ENCODE peak calls at places on chromosome 21, in five cellular contexts. One of them, this sample, is unnamed. For H3K27me3, the result is how much of the 10 kb centered on the place peaks cover.

GRCh38 chr21:16192900-16193299 is 463.1 kb downstream of the USP25 start:
- DNase-seq in IMR-90: peak
- DNase-seq in BE2C: no peak
- DNase-seq in CD8-positive, alpha-beta T cell: no peak
- DNase-seq in right atrium auricular region: peak
- DNase-seq in this sample: no peak

GRCh38 chr21:42627527-42628289 is 25.7 kb upstream of the PDE9A start:
- DNase-seq in BE2C: no peak
- DNase-seq in right atrium auricular region: no peak
- DNase-seq in CD8-positive, alpha-beta T cell: no peak
- DNase-seq in IMR-90: no peak
- DNase-seq in this sample: no peak

GRCh38 chr21:25862596-25862995 is 127.8 kb downstream of the GABPA start:
- DNase-seq in CD8-positive, alpha-beta T cell: no peak
- DNase-seq in BE2C: peak
- DNase-seq in IMR-90: peak
- DNase-seq in right atrium auricular region: no peak
- DNase-seq in this sample: no peak

GRCh38 chr21:39461419-39461818 is 9.6 kb downstream of the SH3BGR start:
- DNase-seq in CD8-positive, alpha-beta T cell: no peak
- DNase-seq in IMR-90: no peak
- DNase-seq in BE2C: no peak
- DNase-seq in right atrium auricular region: no peak
- DNase-seq in this sample: no peak

GRCh38 chr21:42640486-42640885 is 12.9 kb upstream of the PDE9A start:
- DNase-seq in IMR-90: no peak
- DNase-seq in BE2C: no peak
- DNase-seq in CD8-positive, alpha-beta T cell: no peak
- DNase-seq in right atrium auricular region: no peak
- DNase-seq in this sample: no peak

GRCh38 chr21:43353282-43354010 is 73.5 kb downstream of the SIK1 start:
- DNase-seq in right atrium auricular region: no peak
- DNase-seq in IMR-90: no peak
- DNase-seq in CD8-positive, alpha-beta T cell: no peak
- DNase-seq in BE2C: no peak
- DNase-seq in this sample: no peak

GRCh38 chr21:40334159-40334558 is 466.9 kb downstream of the PCP4 start:
- DNase-seq in IMR-90: no peak
- DNase-seq in BE2C: no peak
- DNase-seq in CD8-positive, alpha-beta T cell: no peak
- DNase-seq in right atrium auricular region: no peak
- DNase-seq in this sample: no peak

GRCh38 chr21:42593007-42593814 is 60.2 kb upstream of the PDE9A start:
- DNase-seq in BE2C: peak
- DNase-seq in CD8-positive, alpha-beta T cell: peak
- DNase-seq in right atrium auricular region: no peak
- DNase-seq in IMR-90: peak
- DNase-seq in this sample: peak

GRCh38 chr21:42654179-42654912 is 925 bp downstream of the PDE9A start:
- DNase-seq in IMR-90: no peak
- DNase-seq in BE2C: no peak
- DNase-seq in CD8-positive, alpha-beta T cell: no peak
- DNase-seq in right atrium auricular region: no peak
- DNase-seq in this sample: no peak

GRCh38 chr21:43305811-43306311 is 121.1 kb downstream of the SIK1 start:
- DNase-seq in CD8-positive, alpha-beta T cell: no peak
- DNase-seq in IMR-90: no peak
- DNase-seq in BE2C: no peak
- DNase-seq in right atrium auricular region: no peak
- DNase-seq in this sample: no peak

GRCh38 chr21:16535100-16535418 is 805.3 kb downstream of the USP25 start:
- DNase-seq in right atrium auricular region: peak
- DNase-seq in BE2C: peak
- DNase-seq in IMR-90: peak
- DNase-seq in CD8-positive, alpha-beta T cell: no peak
- DNase-seq in this sample: peak

GRCh38 chr21:29022141-29022540 is 2.3 kb upstream of the USP16 start:
- DNase-seq in right atrium auricular region: no peak
- DNase-seq in CD8-positive, alpha-beta T cell: peak
- DNase-seq in IMR-90: no peak
- DNase-seq in BE2C: no peak
- DNase-seq in this sample: no peak

GRCh38 chr21:27555996-27556395 is 589.1 kb upstream of the ADAMTS5 start:
- DNase-seq in CD8-positive, alpha-beta T cell: no peak
- DNase-seq in right atrium auricular region: no peak
- DNase-seq in BE2C: no peak
- DNase-seq in IMR-90: no peak
- DNase-seq in this sample: no peak

GRCh38 chr21:25330266-25330665 is 277.0 kb downstream of the MRPL39 start:
- DNase-seq in IMR-90: peak
- DNase-seq in right atrium auricular region: no peak
- DNase-seq in BE2C: no peak
- DNase-seq in CD8-positive, alpha-beta T cell: no peak
- DNase-seq in this sample: no peak

GRCh38 chr21:28827422-28827821 is 165.3 kb downstream of the LTN1 start:
- DNase-seq in IMR-90: peak
- DNase-seq in BE2C: no peak
- DNase-seq in right atrium auricular region: no peak
- DNase-seq in CD8-positive, alpha-beta T cell: no peak
- DNase-seq in this sample: no peak

GRCh38 chr21:25561668-25562641 is 45.3 kb downstream of the MRPL39 start:
- DNase-seq in BE2C: peak
- DNase-seq in right atrium auricular region: peak
- DNase-seq in CD8-positive, alpha-beta T cell: peak
- DNase-seq in IMR-90: peak
- DNase-seq in this sample: no peak

GRCh38 chr21:25901580-25901979 is 166.8 kb downstream of the GABPA start:
- DNase-seq in IMR-90: peak
- DNase-seq in BE2C: no peak
- DNase-seq in right atrium auricular region: no peak
- DNase-seq in CD8-positive, alpha-beta T cell: no peak
- DNase-seq in this sample: no peak

GRCh38 chr21:39529026-39529425 is 77.3 kb downstream of the SH3BGR start:
- DNase-seq in CD8-positive, alpha-beta T cell: no peak
- DNase-seq in BE2C: no peak
- DNase-seq in right atrium auricular region: no peak
- DNase-seq in IMR-90: no peak
- DNase-seq in this sample: no peak

GRCh38 chr21:38987551-38988210 is 182.0 kb downstream of the ETS2 start:
- DNase-seq in CD8-positive, alpha-beta T cell: no peak
- DNase-seq in BE2C: peak
- DNase-seq in right atrium auricular region: no peak
- DNase-seq in IMR-90: no peak
- DNase-seq in this sample: no peak

GRCh38 chr21:15000076-15000475 is 64.7 kb downstream of the NRIP1 start:
- DNase-seq in BE2C: no peak
- DNase-seq in right atrium auricular region: no peak
- DNase-seq in CD8-positive, alpha-beta T cell: no peak
- DNase-seq in IMR-90: peak
- DNase-seq in this sample: no peak

GRCh38 chr21:42515708-42516502 is 2.3 kb downstream of the SLC37A1 start:
- DNase-seq in right atrium auricular region: no peak
- DNase-seq in BE2C: no peak
- DNase-seq in CD8-positive, alpha-beta T cell: no peak
- DNase-seq in IMR-90: no peak
- DNase-seq in this sample: no peak

GRCh38 chr21:17250651-17251294 is 262.1 kb upstream of the CXADR start:
- DNase-seq in BE2C: peak
- DNase-seq in right atrium auricular region: no peak
- DNase-seq in IMR-90: no peak
- DNase-seq in CD8-positive, alpha-beta T cell: no peak
- DNase-seq in this sample: no peak

GRCh38 chr21:28627691-28628090 is 365.0 kb downstream of the LTN1 start:
- DNase-seq in CD8-positive, alpha-beta T cell: no peak
- DNase-seq in BE2C: no peak
- DNase-seq in right atrium auricular region: no peak
- DNase-seq in IMR-90: no peak
- DNase-seq in this sample: no peak

GRCh38 chr21:43802713-43803313 is 13.4 kb downstream of the RRP1 start:
- DNase-seq in BE2C: no peak
- DNase-seq in CD8-positive, alpha-beta T cell: no peak
- DNase-seq in IMR-90: no peak
- DNase-seq in right atrium auricular region: no peak
- DNase-seq in this sample: no peak

GRCh38 chr21:46424062-46424591 is 34.6 kb upstream of the DIP2A start:
- DNase-seq in BE2C: no peak
- DNase-seq in CD8-positive, alpha-beta T cell: peak
- DNase-seq in IMR-90: no peak
- DNase-seq in right atrium auricular region: no peak
- DNase-seq in this sample: no peak

GRCh38 chr21:26377111-26377694 is 195.9 kb downstream of the CYYR1 start:
- DNase-seq in IMR-90: no peak
- DNase-seq in BE2C: no peak
- DNase-seq in right atrium auricular region: no peak
- DNase-seq in CD8-positive, alpha-beta T cell: no peak
- DNase-seq in this sample: no peak

GRCh38 chr21:15051652-15052554 is 12.9 kb downstream of the NRIP1 start:
- DNase-seq in right atrium auricular region: no peak
- DNase-seq in CD8-positive, alpha-beta T cell: no peak
- DNase-seq in BE2C: no peak
- DNase-seq in IMR-90: peak
- DNase-seq in this sample: no peak

GRCh38 chr21:29650561-29651022 is 289.2 kb downstream of the GRIK1 start:
- DNase-seq in right atrium auricular region: no peak
- DNase-seq in BE2C: no peak
- DNase-seq in CD8-positive, alpha-beta T cell: no peak
- DNase-seq in IMR-90: no peak
- DNase-seq in this sample: no peak

GRCh38 chr21:41428311-41428710 is 2.3 kb downstream of the MX1 start:
- DNase-seq in IMR-90: no peak
- DNase-seq in right atrium auricular region: peak
- DNase-seq in BE2C: no peak
- DNase-seq in CD8-positive, alpha-beta T cell: no peak
- DNase-seq in this sample: no peak

GRCh38 chr21:41428847-41429246 is 2.8 kb downstream of the MX1 start:
- DNase-seq in CD8-positive, alpha-beta T cell: no peak
- DNase-seq in right atrium auricular region: peak
- DNase-seq in IMR-90: no peak
- DNase-seq in BE2C: no peak
- DNase-seq in this sample: no peak

GRCh38 chr21:41427556-41427955 is 1.5 kb downstream of the MX1 start:
- DNase-seq in IMR-90: no peak
- DNase-seq in BE2C: no peak
- DNase-seq in CD8-positive, alpha-beta T cell: no peak
- DNase-seq in right atrium auricular region: no peak
- DNase-seq in this sample: no peak

GRCh38 chr21:41429925-41430491 is 4.0 kb downstream of the MX1 start:
- DNase-seq in right atrium auricular region: peak
- DNase-seq in CD8-positive, alpha-beta T cell: no peak
- DNase-seq in IMR-90: no peak
- DNase-seq in BE2C: no peak
- DNase-seq in this sample: no peak

DNA sequence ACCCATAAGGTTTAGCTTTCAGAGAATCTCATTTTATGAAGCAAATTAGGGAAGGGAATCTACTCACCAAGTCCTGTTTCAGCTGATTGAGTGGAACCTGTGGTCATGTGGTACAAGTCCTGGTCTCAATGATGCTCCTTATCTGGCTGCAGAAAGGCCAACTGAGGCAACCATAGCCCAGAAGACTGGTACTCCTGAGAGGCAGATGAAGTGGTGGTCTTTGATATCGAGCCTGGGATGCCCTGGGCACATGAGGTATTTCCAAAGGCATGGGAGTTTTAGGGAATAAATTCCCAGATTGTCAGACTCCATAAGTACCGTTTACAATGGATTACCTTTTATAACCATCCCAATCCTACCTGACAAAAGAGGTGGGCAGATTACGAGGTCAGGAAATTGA is 3.3 kb downstream of the MX1 start:
- DNase-seq in right atrium auricular region: peak
- DNase-seq in CD8-positive, alpha-beta T cell: no peak
- DNase-seq in BE2C: no peak
- DNase-seq in IMR-90: no peak
- DNase-seq in this sample: no peak
- H3K27me3 ChIP-seq in right atrium auricular region: under half
- H3K27me3 ChIP-seq in CD8-positive, alpha-beta T cell: under half
- H3K27me3 ChIP-seq in BE2C: under half
- H3K27me3 ChIP-seq in IMR-90: under half
- H3K27me3 ChIP-seq in this sample: under half

GRCh38 chr21:21029159-21029558 is 30.9 kb downstream of the NCAM2 start:
- DNase-seq in IMR-90: no peak
- DNase-seq in CD8-positive, alpha-beta T cell: no peak
- DNase-seq in right atrium auricular region: no peak
- DNase-seq in BE2C: no peak
- DNase-seq in this sample: no peak
- H3K4me3 ChIP-seq in IMR-90: no peak
- H3K4me3 ChIP-seq in CD8-positive, alpha-beta T cell: no peak
- H3K4me3 ChIP-seq in right atrium auricular region: no peak
- H3K4me3 ChIP-seq in BE2C: no peak
- H3K4me3 ChIP-seq in this sample: no peak

DNA sequence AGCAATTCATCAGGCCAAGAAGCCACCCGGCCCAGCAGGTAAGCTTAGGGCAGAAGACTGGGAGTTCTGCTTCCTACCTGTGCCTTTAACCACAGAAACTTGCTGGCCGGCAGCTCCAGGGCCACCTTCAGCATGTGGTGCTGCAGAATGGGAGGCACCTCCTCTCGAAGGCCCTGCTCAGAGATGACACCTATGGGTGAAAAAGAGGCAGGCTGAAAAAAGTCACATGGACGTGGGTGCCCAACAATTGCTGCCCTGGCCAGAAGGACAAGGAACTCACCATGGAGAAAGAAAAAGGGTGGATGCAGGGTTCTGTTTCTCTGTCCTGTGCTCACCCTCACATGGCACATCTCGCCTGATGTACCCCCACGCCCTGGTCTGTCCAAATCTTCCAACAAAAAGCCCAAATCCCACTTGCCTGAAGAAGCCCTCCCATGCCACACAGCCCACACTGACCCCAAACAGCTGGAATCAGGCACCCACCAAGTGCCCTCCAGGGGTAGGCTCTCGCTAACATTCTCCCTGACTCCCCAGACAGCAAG is 33.0 kb downstream of the URB1 start:
- DNase-seq in CD8-positive, alpha-beta T cell: no peak
- DNase-seq in BE2C: no peak
- DNase-seq in right atrium auricular region: no peak
- DNase-seq in IMR-90: no peak
- DNase-seq in this sample: no peak
- TF ChIP-seq CTCF in CD8-positive, alpha-beta T cell: no peak
- TF ChIP-seq CTCF in BE2C: peak
- TF ChIP-seq CTCF in right atrium auricular region: no peak
- TF ChIP-seq CTCF in IMR-90: peak
- TF ChIP-seq CTCF in this sample: peak

GRCh38 chr21:45358261-45358670 is 46.7 kb upstream of the COL18A1 start:
- DNase-seq in IMR-90: no peak
- DNase-seq in BE2C: no peak
- DNase-seq in right atrium auricular region: no peak
- DNase-seq in CD8-positive, alpha-beta T cell: no peak
- DNase-seq in this sample: no peak

GRCh38 chr21:45358711-45359310 is 46.2 kb upstream of the COL18A1 start:
- DNase-seq in CD8-positive, alpha-beta T cell: no peak
- DNase-seq in IMR-90: no peak
- DNase-seq in BE2C: no peak
- DNase-seq in right atrium auricular region: no peak
- DNase-seq in this sample: no peak

GRCh38 chr21:45361033-45361997 is 43.6 kb upstream of the COL18A1 start:
- DNase-seq in IMR-90: no peak
- DNase-seq in CD8-positive, alpha-beta T cell: no peak
- DNase-seq in right atrium auricular region: no peak
- DNase-seq in BE2C: no peak
- DNase-seq in this sample: no peak

GRCh38 chr21:45357436-45358260 is 47.3 kb upstream of the COL18A1 start:
- DNase-seq in BE2C: no peak
- DNase-seq in right atrium auricular region: peak
- DNase-seq in IMR-90: no peak
- DNase-seq in CD8-positive, alpha-beta T cell: no peak
- DNase-seq in this sample: no peak

GRCh38 chr21:45359451-45360217 is 45.3 kb upstream of the COL18A1 start:
- DNase-seq in CD8-positive, alpha-beta T cell: no peak
- DNase-seq in IMR-90: no peak
- DNase-seq in BE2C: no peak
- DNase-seq in right atrium auricular region: no peak
- DNase-seq in this sample: no peak
- H3K27me3 ChIP-seq in CD8-positive, alpha-beta T cell: under half
- H3K27me3 ChIP-seq in IMR-90: under half
- H3K27me3 ChIP-seq in BE2C: under half
- H3K27me3 ChIP-seq in right atrium auricular region: under half
- H3K27me3 ChIP-seq in this sample: under half